ENCODE peak calls at places on chromosomes 11 and 22, in nine cellular contexts. C, J, D, F, N, A, L, H and O are unnamed samples.

GRCh38 chr22:39960791-39961746 is 872 bp downstream of the TMA7B start:
- DNase-seq in C (peak), J (peak), D (peak), F (no peak), N (peak), A (no peak), L (peak), H (no peak), O (peak)

GRCh38 chr11:69745201-69745600 is 29.9 kb downstream of the FGF4 start:
- DNase-seq in C (no peak), J (no peak), D (no peak), F (no peak), N (no peak), A (no peak), L (no peak), H (no peak), O (no peak)

GRCh38 chr11:19460718-19461405 is 220.1 kb upstream of the E2F8 start:
- DNase-seq in C (no peak), J (no peak), D (no peak), F (no peak), N (peak), A (no peak), L (no peak), H (peak), O (no peak)

GRCh38 chr22:17951315-17951714 is 73.0 kb downstream of the MICAL3 start:
- DNase-seq in C (no peak), J (no peak), D (no peak), F (no peak), N (no peak), A (no peak), L (no peak), H (peak), O (no peak)

GRCh38 chr11:12289667-12290476 is 87.5 kb upstream of the PARVA start:
- DNase-seq in C (no peak), J (no peak), D (no peak), F (no peak), N (no peak), A (peak), L (no peak), H (no peak), O (peak)

GRCh38 chr11:14012836-14013235 is 50.3 kb downstream of the SPON1 start:
- DNase-seq in C (no peak), J (no peak), D (no peak), F (no peak), N (peak), A (no peak), L (no peak), H (no peak), O (no peak)

GRCh38 chr11:27626269-27626937 is 73.9 kb downstream of the BDNF start:
- DNase-seq in C (no peak), J (no peak), D (no peak), F (no peak), N (no peak), A (no peak), L (no peak), H (no peak), O (no peak)

GRCh38 chr11:28903716-28904115 is 795.5 kb downstream of the METTL15 start:
- DNase-seq in C (no peak), J (no peak), D (no peak), F (no peak), N (peak), A (no peak), L (no peak), H (no peak), O (no peak)

GRCh38 chr11:126497581-126498109 is 142.2 kb downstream of the ST3GAL4 start:
- DNase-seq in C (no peak), J (no peak), D (no peak), F (no peak), N (no peak), A (no peak), L (no peak), H (no peak), O (no peak)

GRCh38 chr11:26974068-26974790 is 19.7 kb upstream of the FIBIN start:
- DNase-seq in C (no peak), J (no peak), D (peak), F (peak), N (peak), A (no peak), L (no peak), H (no peak), O (no peak)

GRCh38 chr22:23383491-23384450 is 196.3 kb downstream of the IGLL1 start:
- DNase-seq in C (no peak), J (no peak), D (no peak), F (peak), N (peak), A (no peak), L (no peak), H (no peak), O (no peak)

GRCh38 chr11:47051217-47051616 is 114.7 kb downstream of the CSTPP1 start:
- DNase-seq in C (peak), J (no peak), D (no peak), F (no peak), N (peak), A (no peak), L (no peak), H (no peak), O (no peak)

GRCh38 chr11:92380882-92381281 is 156.3 kb downstream of the FAT3 start:
- DNase-seq in C (peak), J (no peak), D (peak), F (no peak), N (peak), A (no peak), L (no peak), H (no peak), O (no peak)

GRCh38 chr22:46297151-46297819 is 615 bp downstream of the GTSE1 start:
- DNase-seq in C (peak), J (no peak), D (peak), F (peak), N (no peak), A (no peak), L (peak), H (peak), O (peak)

DNA sequence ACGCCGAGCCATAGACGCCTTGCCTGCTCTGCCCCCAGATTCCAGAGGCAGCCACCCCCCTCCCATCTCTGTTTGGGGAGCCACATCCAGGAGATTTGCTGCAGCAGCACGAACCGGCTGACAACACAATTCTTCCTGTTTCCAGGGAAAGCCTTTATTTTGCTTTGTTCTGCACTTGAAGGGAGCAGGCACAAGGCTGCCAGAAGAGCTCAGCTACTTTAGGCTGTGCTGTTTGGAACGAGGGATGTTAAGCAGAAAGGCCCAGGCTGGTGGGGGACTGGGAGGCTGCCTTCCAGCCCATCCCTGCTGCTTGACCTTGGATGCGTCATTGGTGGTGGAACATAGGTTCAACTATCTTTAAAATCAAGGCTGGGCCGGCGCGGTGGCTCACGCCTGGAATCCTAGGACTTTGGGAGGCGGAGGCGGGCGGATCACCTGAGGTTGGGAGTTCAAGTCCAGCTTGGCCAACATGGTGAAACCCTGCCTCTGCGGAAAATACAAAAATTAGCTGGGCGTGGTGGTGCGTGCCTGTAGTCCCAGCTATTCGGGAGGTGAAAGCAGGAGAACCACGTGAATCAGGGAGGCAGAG is 243.9 kb downstream of the MIAT start:
- DNase-seq in C (no peak), J (no peak), D (no peak), F (peak), N (no peak), A (no peak), L (no peak), H (peak), O (no peak)
- TF ChIP-seq CTCF in C (no peak), J (no peak), D (no peak), F (no peak), N (no peak), A (no peak), L (no peak), H (no peak), O (no peak)

GRCh38 chr22:37030560-37031281 is 11.2 kb downstream of the MPST start:
- DNase-seq in C (no peak), J (no peak), D (no peak), F (no peak), N (no peak), A (no peak), L (no peak), H (no peak), O (no peak)
- TF ChIP-seq CTCF in C (no peak), J (no peak), D (no peak), F (peak), N (no peak), A (no peak), L (no peak), H (no peak), O (no peak)

DNA sequence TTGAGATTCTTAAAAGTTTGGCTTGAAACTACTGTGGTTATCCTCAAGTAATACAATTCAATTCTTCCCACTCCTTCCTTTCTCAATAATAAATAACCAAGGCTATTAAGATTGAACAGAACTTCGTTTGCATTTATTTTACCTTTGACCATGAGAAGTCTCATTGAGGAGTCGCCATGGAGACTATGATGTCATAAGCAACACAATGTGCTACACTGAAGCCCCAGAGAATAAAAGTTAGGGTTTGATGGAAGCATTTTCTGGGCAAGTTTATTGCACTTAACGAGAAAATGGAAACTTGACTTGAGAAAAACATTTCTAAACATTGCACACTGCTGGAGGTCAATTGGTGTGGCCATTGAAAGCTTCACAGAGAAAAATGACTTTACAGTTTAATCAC is 121.5 kb downstream of the FAM76B start:
- DNase-seq in C (no peak), J (no peak), D (no peak), F (no peak), N (peak), A (no peak), L (no peak), H (no peak), O (no peak)
- TF ChIP-seq CTCF in C (no peak), J (no peak), D (no peak), F (no peak), N (no peak), A (no peak), L (no peak), H (no peak), O (no peak)

DNA sequence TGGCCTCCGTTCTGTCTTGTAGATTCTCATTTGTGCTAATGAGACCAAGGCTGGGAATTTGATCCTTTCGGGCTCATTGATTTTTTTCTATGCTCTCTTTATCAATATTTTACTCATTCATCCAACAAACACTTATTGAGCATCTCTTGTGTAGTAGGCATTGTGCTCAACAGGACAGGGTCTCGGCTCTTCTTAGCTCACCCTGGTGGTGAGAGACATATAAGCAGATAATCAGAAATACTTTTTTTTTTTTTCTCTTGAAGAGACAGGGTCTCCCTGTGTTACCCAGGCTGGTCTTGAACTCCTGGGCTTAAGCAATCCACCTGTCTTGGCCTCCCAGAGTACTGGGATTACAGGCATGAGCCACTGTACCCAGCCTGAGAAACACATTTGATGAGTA is 48.0 kb upstream of the SLC5A1 start:
- DNase-seq in C (no peak), J (no peak), D (no peak), F (peak), N (no peak), A (no peak), L (no peak), H (no peak), O (no peak)
- TF ChIP-seq CTCF in C (peak), J (no peak), D (peak), F (peak), N (peak), A (no peak), L (peak), H (no peak), O (no peak)

GRCh38 chr11:75324189-75324588 is 27.3 kb downstream of the ARRB1 start:
- DNase-seq in C (no peak), J (no peak), D (no peak), F (no peak), N (no peak), A (no peak), L (no peak), H (no peak), O (no peak)
- TF ChIP-seq CTCF in C (no peak), J (no peak), D (no peak), F (no peak), N (no peak), A (no peak), L (no peak), H (no peak), O (no peak)

GRCh38 chr11:63670738-63671321 is 346 bp downstream of the ATL3 start:
- DNase-seq in C (peak), J (no peak), D (peak), F (peak), N (peak), A (peak), L (peak), H (peak), O (peak)
- TF ChIP-seq CTCF in C (peak), J (no peak), D (peak), F (peak), N (peak), A (no peak), L (no peak), H (peak), O (peak)

GRCh38 chr11:131868769-131869482 is 498.5 kb downstream of the NTM start:
- DNase-seq in C (no peak), J (no peak), D (no peak), F (no peak), N (no peak), A (no peak), L (no peak), H (no peak), O (no peak)

GRCh38 chr11:131866535-131867400 is 496.4 kb downstream of the NTM start:
- DNase-seq in C (no peak), J (no peak), D (no peak), F (peak), N (no peak), A (no peak), L (no peak), H (no peak), O (no peak)

GRCh38 chr11:131870305-131870704 is 499.9 kb downstream of the NTM start:
- DNase-seq in C (no peak), J (no peak), D (no peak), F (no peak), N (no peak), A (no peak), L (no peak), H (no peak), O (no peak)

GRCh38 chr11:131865860-131866259 is 495.4 kb downstream of the NTM start:
- DNase-seq in C (no peak), J (no peak), D (no peak), F (no peak), N (no peak), A (no peak), L (no peak), H (no peak), O (no peak)

DNA sequence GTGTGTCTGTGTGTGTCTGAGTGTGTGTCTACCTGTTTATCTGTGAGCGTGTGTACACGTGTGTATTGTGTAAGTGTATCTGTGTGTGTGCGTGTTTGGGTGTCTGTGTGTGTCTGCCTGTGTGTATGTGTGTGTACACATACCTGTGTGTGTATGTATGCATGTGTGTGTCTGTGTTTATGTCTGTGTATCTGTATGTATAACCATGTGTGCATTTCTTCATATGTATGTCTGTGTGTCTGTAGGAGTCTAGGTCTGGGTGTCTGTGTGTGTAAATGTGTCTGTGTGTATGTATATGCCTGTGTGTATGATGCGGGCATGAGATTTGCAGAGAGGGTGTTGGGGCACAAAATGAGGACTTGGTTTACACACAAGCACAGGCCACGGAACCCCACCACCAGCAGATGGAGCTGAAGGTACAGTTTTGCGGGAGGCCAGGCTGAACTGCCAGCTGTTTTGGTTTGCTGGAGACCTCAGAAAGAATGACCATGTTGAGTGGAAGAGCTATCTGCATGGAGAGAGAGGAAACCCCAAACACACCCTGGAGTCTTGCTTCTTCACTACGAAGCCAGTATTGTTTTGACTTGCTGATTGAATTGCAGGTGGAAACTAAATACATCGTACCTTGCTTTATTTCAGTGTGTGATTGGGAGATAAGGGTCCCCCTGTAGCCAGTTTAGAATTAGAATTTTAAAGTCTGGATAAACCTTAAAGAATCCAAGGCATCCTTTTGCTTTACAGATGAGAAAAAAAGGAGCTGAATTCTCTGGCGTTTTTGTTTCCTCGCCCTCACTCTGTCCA is 497.2 kb downstream of the NTM start:
- DNase-seq in C (peak), J (no peak), D (peak), F (peak), N (peak), A (peak), L (peak), H (peak), O (peak)
- TF ChIP-seq CTCF in C (no peak), J (no peak), D (peak), F (peak), N (peak), A (no peak), L (no peak), H (peak), O (peak)

GRCh38 chr11:114244995-114245394 is 51.2 kb upstream of the NNMT start:
- DNase-seq in C (no peak), J (no peak), D (no peak), F (no peak), N (no peak), A (no peak), L (no peak), H (no peak), O (no peak)

GRCh38 chr11:114242032-114242431 is 54.2 kb upstream of the NNMT start:
- DNase-seq in C (no peak), J (no peak), D (no peak), F (no peak), N (no peak), A (no peak), L (no peak), H (no peak), O (no peak)

GRCh38 chr11:114246321-114247069 is 49.7 kb upstream of the NNMT start:
- DNase-seq in C (no peak), J (no peak), D (no peak), F (no peak), N (no peak), A (no peak), L (no peak), H (no peak), O (no peak)

GRCh38 chr11:114247070-114247789 is 49.0 kb upstream of the NNMT start:
- DNase-seq in C (no peak), J (no peak), D (no peak), F (no peak), N (no peak), A (no peak), L (no peak), H (no peak), O (no peak)

DNA sequence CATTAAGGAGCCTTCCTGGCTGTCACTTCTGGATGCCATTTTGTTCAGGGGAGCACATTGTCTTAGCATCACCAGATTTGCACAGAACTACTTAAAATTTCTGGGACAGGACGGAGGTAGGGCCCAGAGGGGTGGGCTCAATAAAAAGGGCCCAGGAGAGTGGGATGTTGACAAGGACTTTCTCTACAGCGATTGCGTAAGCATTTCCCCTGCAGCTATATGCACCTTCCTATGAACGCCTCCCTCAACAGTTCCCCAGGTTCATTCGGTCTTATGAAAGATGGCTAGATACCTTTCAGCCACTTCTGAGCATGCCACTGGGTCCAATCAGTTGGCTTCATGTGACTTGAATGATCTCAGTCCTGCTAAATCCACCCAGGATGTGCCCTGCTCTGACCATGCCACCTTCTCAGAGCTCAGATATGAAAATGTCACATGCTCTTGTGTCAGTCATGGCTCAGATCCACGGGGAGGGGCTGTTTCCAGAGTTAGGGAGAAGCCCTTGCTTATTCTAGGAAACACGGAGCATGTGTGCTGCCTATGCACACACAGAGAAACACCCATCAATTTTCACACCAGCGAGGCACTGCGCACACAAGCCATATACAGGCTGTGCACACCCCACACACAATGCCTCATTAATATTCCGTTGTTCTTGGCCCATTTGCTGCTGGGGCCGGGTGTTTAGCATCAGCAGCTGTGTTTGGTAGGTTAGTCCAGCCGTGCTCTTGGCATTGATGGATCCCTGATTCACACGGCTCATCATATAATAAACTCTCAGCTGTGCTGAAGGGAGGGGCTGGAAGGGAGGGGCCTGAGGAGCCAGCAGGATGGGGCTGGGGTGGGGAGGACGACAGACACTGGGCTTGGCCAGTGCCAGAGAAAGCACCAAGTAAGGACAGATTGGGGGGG is 52.5 kb upstream of the NNMT start:
- DNase-seq in C (no peak), J (no peak), D (no peak), F (no peak), N (no peak), A (no peak), L (no peak), H (no peak), O (no peak)
- TF ChIP-seq CTCF in C (no peak), J (no peak), D (no peak), F (no peak), N (no peak), A (no peak), L (no peak), H (no peak), O (no peak)